ENCODE peak calls at places on chromosomes 12 and 14, in five cellular contexts. One of them, this sample, is unnamed. For H3K9me3, the result is how much of the 10 kb centered on the place peaks cover.

GRCh38 chr12:79691299-79692248 is 810 bp upstream of the PAWR start:
- DNase-seq in adrenal gland: peak
- DNase-seq in uterus: no peak
- DNase-seq in pancreas: no peak
- DNase-seq in MM.1S: no peak
- DNase-seq in this sample: no peak

GRCh38 chr14:65810326-65810725 is 397.8 kb downstream of the FUT8 start:
- DNase-seq in pancreas: no peak
- DNase-seq in adrenal gland: no peak
- DNase-seq in MM.1S: no peak
- DNase-seq in uterus: no peak
- DNase-seq in this sample: no peak

GRCh38 chr14:20455355-20456300 is 602 bp downstream of the APEX1 start:
- DNase-seq in uterus: no peak
- DNase-seq in MM.1S: no peak
- DNase-seq in pancreas: no peak
- DNase-seq in adrenal gland: peak
- DNase-seq in this sample: no peak

GRCh38 chr14:105300542-105301102 is at the start of gene BRF1:
- DNase-seq in MM.1S: peak
- DNase-seq in uterus: peak
- DNase-seq in pancreas: peak
- DNase-seq in adrenal gland: peak
- DNase-seq in this sample: peak

GRCh38 chr12:50222275-50222783 is 55.2 kb upstream of the CERS5 start:
- DNase-seq in uterus: peak
- DNase-seq in pancreas: no peak
- DNase-seq in adrenal gland: peak
- DNase-seq in MM.1S: no peak
- DNase-seq in this sample: peak

GRCh38 chr12:98425859-98426258 is 89.5 kb upstream of the TMPO start:
- DNase-seq in adrenal gland: no peak
- DNase-seq in pancreas: no peak
- DNase-seq in MM.1S: no peak
- DNase-seq in uterus: no peak
- DNase-seq in this sample: no peak

GRCh38 chr14:70014696-70015095 is 135.5 kb downstream of the SMOC1 start:
- DNase-seq in MM.1S: no peak
- DNase-seq in adrenal gland: no peak
- DNase-seq in uterus: no peak
- DNase-seq in pancreas: no peak
- DNase-seq in this sample: no peak

GRCh38 chr14:68627050-68627867 is 165.6 kb downstream of the ZFP36L1 start:
- DNase-seq in MM.1S: no peak
- DNase-seq in pancreas: peak
- DNase-seq in uterus: no peak
- DNase-seq in adrenal gland: peak
- DNase-seq in this sample: no peak

GRCh38 chr12:47744005-47744651 is 14.6 kb downstream of the RAPGEF3 start:
- DNase-seq in MM.1S: peak
- DNase-seq in pancreas: peak
- DNase-seq in adrenal gland: no peak
- DNase-seq in uterus: no peak
- DNase-seq in this sample: peak

GRCh38 chr12:57602544-57602943 is 2.1 kb upstream of the DTX3 start:
- DNase-seq in uterus: no peak
- DNase-seq in adrenal gland: no peak
- DNase-seq in pancreas: no peak
- DNase-seq in MM.1S: no peak
- DNase-seq in this sample: no peak

GRCh38 chr14:80186301-80186800 is 25.0 kb downstream of the DIO2 start:
- DNase-seq in uterus: no peak
- DNase-seq in adrenal gland: no peak
- DNase-seq in pancreas: no peak
- DNase-seq in MM.1S: no peak
- DNase-seq in this sample: no peak

GRCh38 chr14:76154539-76155126 is 2.9 kb downstream of the GPATCH2L start:
- DNase-seq in pancreas: no peak
- DNase-seq in adrenal gland: no peak
- DNase-seq in MM.1S: no peak
- DNase-seq in uterus: no peak
- DNase-seq in this sample: no peak

DNA sequence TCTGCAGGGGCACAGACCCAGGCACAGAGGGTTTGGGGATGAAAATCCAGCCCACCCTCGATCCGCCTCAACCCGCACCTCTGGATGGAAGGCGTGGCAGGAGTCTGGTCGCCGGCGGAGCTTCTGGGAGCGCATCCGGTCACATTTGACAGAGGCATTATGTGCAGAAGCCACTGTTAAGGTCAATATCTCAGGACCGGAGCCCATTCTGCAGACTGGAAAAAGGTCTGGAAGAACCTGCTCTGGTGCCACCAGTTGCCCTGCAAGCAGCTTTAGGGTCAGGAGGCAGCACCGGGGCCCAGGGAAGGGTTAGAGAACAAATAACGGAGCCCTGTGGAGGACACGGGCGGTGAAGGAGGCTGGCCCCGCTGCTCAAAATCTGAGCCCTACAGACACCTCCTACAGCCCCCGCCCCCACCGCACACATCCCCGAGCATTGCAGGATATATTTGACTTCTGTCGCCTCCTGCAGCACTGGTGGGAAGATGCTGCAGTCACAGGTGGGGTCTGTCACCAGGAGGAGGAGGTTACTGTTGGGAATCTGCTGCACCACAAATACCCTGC is 25.1 kb upstream of the LRTM2 start:
- DNase-seq in pancreas: no peak
- DNase-seq in uterus: no peak
- DNase-seq in MM.1S: no peak
- DNase-seq in adrenal gland: no peak
- DNase-seq in this sample: no peak
- H3K4me3 ChIP-seq in pancreas: no peak
- H3K4me3 ChIP-seq in uterus: no peak
- H3K4me3 ChIP-seq in MM.1S: no peak
- H3K4me3 ChIP-seq in adrenal gland: no peak
- H3K4me3 ChIP-seq in this sample: no peak

GRCh38 chr14:100212476-100213333 is 26.2 kb upstream of the YY1 start:
- DNase-seq in adrenal gland: no peak
- DNase-seq in pancreas: no peak
- DNase-seq in MM.1S: no peak
- DNase-seq in uterus: no peak
- DNase-seq in this sample: no peak
- H3K27ac ChIP-seq in adrenal gland: no peak
- H3K27ac ChIP-seq in pancreas: no peak
- H3K27ac ChIP-seq in MM.1S: no peak
- H3K27ac ChIP-seq in uterus: no peak
- H3K27ac ChIP-seq in this sample: no peak

GRCh38 chr12:19432309-19433170 is 6.8 kb upstream of the AEBP2 start:
- DNase-seq in adrenal gland: no peak
- DNase-seq in uterus: no peak
- DNase-seq in pancreas: no peak
- DNase-seq in MM.1S: no peak
- DNase-seq in this sample: no peak
- H3K9me3 ChIP-seq in adrenal gland: under half
- H3K9me3 ChIP-seq in uterus: under half
- H3K9me3 ChIP-seq in pancreas: under half
- H3K9me3 ChIP-seq in MM.1S: under half
- H3K9me3 ChIP-seq in this sample: under half

DNA sequence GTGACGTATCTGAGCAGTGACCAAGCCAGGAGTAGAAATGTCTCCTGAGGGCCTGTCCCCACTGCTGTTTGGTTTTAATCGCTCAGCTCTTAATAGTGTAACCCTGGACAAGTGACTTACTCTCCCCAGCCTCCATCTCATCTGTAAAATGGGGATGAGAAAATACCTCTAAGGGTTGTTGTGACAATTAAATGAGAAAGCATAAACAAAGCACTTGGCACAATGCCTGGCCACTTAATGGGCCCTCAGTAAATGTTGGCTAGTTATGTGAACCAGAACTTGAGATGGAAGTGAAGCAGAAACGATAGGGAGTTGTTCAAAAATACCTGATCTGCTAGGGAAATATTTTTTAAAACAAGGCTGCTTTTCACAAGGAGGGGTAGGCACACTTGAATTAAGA is 58.2 kb downstream of the HMGA2 start:
- DNase-seq in adrenal gland: no peak
- DNase-seq in pancreas: no peak
- DNase-seq in uterus: no peak
- DNase-seq in MM.1S: no peak
- DNase-seq in this sample: no peak
- H3K4me3 ChIP-seq in adrenal gland: no peak
- H3K4me3 ChIP-seq in pancreas: no peak
- H3K4me3 ChIP-seq in uterus: peak
- H3K4me3 ChIP-seq in MM.1S: no peak
- H3K4me3 ChIP-seq in this sample: no peak

GRCh38 chr14:51022769-51023168 is 72.1 kb downstream of the TRIM9 start:
- DNase-seq in adrenal gland: no peak
- DNase-seq in MM.1S: no peak
- DNase-seq in pancreas: no peak
- DNase-seq in uterus: no peak
- DNase-seq in this sample: no peak
- H3K27ac ChIP-seq in adrenal gland: no peak
- H3K27ac ChIP-seq in MM.1S: no peak
- H3K27ac ChIP-seq in pancreas: no peak
- H3K27ac ChIP-seq in uterus: peak
- H3K27ac ChIP-seq in this sample: no peak

GRCh38 chr12:124001343-124001742 is 28.3 kb downstream of the ZNF664 start:
- DNase-seq in pancreas: no peak
- DNase-seq in uterus: no peak
- DNase-seq in MM.1S: no peak
- DNase-seq in adrenal gland: no peak
- DNase-seq in this sample: no peak

GRCh38 chr12:123998344-123998941 is 25.4 kb downstream of the ZNF664 start:
- DNase-seq in MM.1S: no peak
- DNase-seq in adrenal gland: no peak
- DNase-seq in pancreas: no peak
- DNase-seq in uterus: no peak
- DNase-seq in this sample: no peak

GRCh38 chr12:123998960-123999359 is 25.9 kb downstream of the ZNF664 start:
- DNase-seq in MM.1S: no peak
- DNase-seq in pancreas: no peak
- DNase-seq in uterus: no peak
- DNase-seq in adrenal gland: no peak
- DNase-seq in this sample: no peak

GRCh38 chr12:124002021-124002640 is 29.1 kb downstream of the ZNF664 start:
- DNase-seq in pancreas: no peak
- DNase-seq in adrenal gland: no peak
- DNase-seq in uterus: no peak
- DNase-seq in MM.1S: no peak
- DNase-seq in this sample: no peak

DNA sequence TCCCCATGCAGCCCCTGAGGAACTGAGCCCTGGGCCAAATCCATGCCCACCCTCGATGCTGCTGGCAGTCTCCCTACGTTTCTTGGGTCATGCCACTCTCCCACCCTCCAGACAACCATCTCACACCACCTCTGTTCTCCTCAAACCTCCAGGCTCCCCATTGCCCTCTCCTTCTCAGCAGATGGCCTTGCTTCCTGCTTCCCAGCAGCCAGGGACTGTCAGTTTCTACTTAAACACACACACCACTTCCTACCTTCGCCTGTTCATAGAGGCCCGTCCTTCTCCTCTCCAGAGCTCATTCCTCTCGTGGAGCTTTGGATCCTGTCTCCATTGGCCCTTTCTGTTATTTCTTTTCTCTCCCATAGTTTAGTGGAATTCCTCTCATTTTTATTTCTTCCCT is 27.1 kb downstream of the ZNF664 start:
- DNase-seq in adrenal gland: no peak
- DNase-seq in MM.1S: no peak
- DNase-seq in pancreas: no peak
- DNase-seq in uterus: no peak
- DNase-seq in this sample: no peak
- H3K9me3 ChIP-seq in adrenal gland: under half
- H3K9me3 ChIP-seq in MM.1S: under half
- H3K9me3 ChIP-seq in pancreas: under half
- H3K9me3 ChIP-seq in uterus: under half
- H3K9me3 ChIP-seq in this sample: under half

DNA sequence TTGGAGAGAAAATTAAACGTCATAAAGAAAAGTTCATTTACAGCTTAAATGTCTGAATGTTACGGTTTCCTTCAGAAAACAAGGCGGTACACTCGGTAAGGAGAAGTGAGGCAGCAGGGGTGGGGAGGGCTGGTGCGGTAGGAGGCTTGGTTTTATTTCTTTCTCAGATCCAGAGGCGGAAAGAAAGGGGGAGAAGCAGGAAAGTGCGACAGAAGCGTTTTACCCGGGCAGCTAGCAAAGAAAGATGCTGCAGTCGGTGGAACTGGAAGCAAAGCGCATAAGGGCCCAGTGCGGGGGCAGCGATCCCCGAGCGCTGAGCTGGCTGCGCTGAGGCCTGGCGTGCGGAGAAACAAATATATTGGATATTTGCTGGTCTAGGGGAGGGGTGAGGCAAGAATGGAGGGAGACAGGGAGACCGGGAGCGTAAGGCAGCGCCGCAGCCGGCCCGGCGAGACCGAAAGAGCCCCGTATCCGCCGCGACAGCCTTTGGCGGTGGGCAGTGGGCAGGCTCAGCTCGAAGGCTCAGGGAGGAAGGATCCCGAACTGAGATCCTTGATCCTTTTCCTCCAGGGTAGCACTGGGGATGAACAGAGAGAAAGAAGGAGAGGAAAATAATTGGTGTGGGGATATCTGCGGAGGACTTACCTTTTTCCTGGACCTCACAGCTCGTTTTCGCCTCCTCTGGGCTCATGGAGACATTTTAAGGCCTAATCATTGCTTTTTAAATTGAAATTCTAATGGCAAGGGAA is 6.4 kb upstream of the HOXC11 start:
- DNase-seq in adrenal gland: no peak
- DNase-seq in uterus: peak
- DNase-seq in MM.1S: no peak
- DNase-seq in pancreas: no peak
- DNase-seq in this sample: no peak
- H3K4me3 ChIP-seq in adrenal gland: no peak
- H3K4me3 ChIP-seq in uterus: peak
- H3K4me3 ChIP-seq in MM.1S: no peak
- H3K4me3 ChIP-seq in pancreas: no peak
- H3K4me3 ChIP-seq in this sample: no peak

DNA sequence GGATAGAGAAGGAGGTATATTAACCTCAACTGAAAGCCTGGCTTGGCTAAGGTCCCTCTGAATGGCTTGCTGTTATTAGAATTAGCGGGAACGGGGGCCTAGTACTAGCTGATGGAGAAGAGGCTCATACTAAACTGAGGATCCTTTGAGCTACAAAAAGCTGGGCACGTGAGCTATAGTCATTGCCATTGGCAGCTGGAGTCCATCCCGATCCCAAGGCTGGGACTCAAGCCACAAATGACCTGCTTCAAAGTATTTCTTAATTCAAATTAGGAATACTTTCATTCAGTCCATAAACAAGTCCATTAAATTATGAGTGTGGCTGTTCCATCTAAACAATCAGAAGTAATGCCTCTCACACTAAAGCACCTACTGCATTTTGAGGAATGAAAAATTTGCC is 114.5 kb downstream of the DACT1 start:
- DNase-seq in adrenal gland: no peak
- DNase-seq in MM.1S: no peak
- DNase-seq in uterus: no peak
- DNase-seq in pancreas: no peak
- DNase-seq in this sample: no peak
- H3K27ac ChIP-seq in adrenal gland: peak
- H3K27ac ChIP-seq in MM.1S: no peak
- H3K27ac ChIP-seq in uterus: peak
- H3K27ac ChIP-seq in pancreas: peak
- H3K27ac ChIP-seq in this sample: no peak

This sample was measured in CD4-positive, CD25-positive, alpha-beta regulatory T cell.